ENCODE peak calls at places on chromosomes 6 and 20, in ten cellular contexts. L is GM12865; U is Right ventricle myocardium superior; X is activated T-helper 1 cell treated with anti-CD3 and anti-CD28 coated beads, Interleukin-12 subunit alpha, Interleukin-12 subunit beta, Interleukin-2, Interleukin-4 antibody, amounts not matched to agents 30 ng/mL and 10 ng/mL and 1 ng/mL, durations not matched to agents 14 hours and 24 hours and 36 hours; P is caudate nucleus; Y is GM23248; H is SJCRH30; T is activated T-cell treated with anti-CD3 and anti-CD28 coated beads, Interleukin-2, amount 50 U/mL, for 24 hours; M is stimulated activated CD8-positive, alpha-beta memory T cell treated with anti-CD3 and anti-CD28 coated beads, Interleukin-15, amount 100 ng/mL, for 4 hours; I is NB4. R is an unnamed sample.

GRCh38 chr6:143337201-143337949 is 113.1 kb downstream of the ADAT2 start:
- DNase-seq in H (peak), L (peak), U (peak), M (peak), T (peak), P (no peak), X (peak), Y (no peak), I (peak), R (no peak)

GRCh38 chr20:60138263-60139127 is 180.3 kb downstream of the CDH26 start:
- DNase-seq in M (no peak), Y (peak), I (peak), P (no peak), X (peak), T (peak), L (no peak), U (peak), H (no peak), R (no peak)

GRCh38 chr20:3041818-3042504 is 1.5 kb upstream of the GNRH2 start:
- DNase-seq in L (no peak), X (no peak), P (no peak), Y (no peak), H (no peak), U (no peak), T (no peak), I (no peak), M (no peak), R (no peak)

GRCh38 chr6:75852721-75853120 is 103.7 kb downstream of the MYO6 start:
- DNase-seq in L (peak), Y (peak), U (no peak), I (no peak), H (no peak), P (no peak), X (no peak), T (no peak), M (no peak), R (no peak)

GRCh38 chr6:10756085-10756484 is 8.5 kb downstream of the TMEM14B start:
- DNase-seq in L (no peak), H (no peak), Y (no peak), T (no peak), X (no peak), U (no peak), P (no peak), I (peak), M (no peak), R (no peak)

GRCh38 chr6:34039943-34040342 is 105.9 kb downstream of the GRM4 start:
- DNase-seq in X (no peak), I (no peak), U (no peak), T (no peak), Y (no peak), L (no peak), M (no peak), H (no peak), P (no peak), R (no peak)

GRCh38 chr6:46704562-46704961 is 16.9 kb downstream of the TDRD6 start:
- DNase-seq in P (no peak), M (no peak), I (peak), U (no peak), T (no peak), Y (peak), X (no peak), H (peak), L (no peak), R (no peak)

GRCh38 chr6:137926207-137926731 is 59.2 kb downstream of the TNFAIP3 start:
- DNase-seq in T (no peak), U (no peak), P (no peak), L (peak), Y (peak), M (no peak), H (peak), I (peak), X (no peak), R (no peak)

GRCh38 chr6:61210549-61210948 is 1075.5 kb downstream of the KHDRBS2 start:
- DNase-seq in I (no peak), L (no peak), H (no peak), U (no peak), X (no peak), Y (no peak), T (no peak), M (no peak), P (no peak), R (no peak)

R was measured in suprapubic skin.